ENCODE peak calls at places on chromosomes 3 and 15, in nine cellular contexts. J is CD8-positive, alpha-beta memory T cell; K is fibroblast of pulmonary artery; R is GM12878; Z is GM12891; D is GM04503; T is activated B cell treated with CpG ODN at 0.5 μM for 24 hours; C is T-cell; S is sigmoid colon. M is an unnamed sample.
A peak's percentile ranks its signal among the peaks of the same experiment; 100 is the strongest.

GRCh38 chr15:95784508-95784907 is 546.0 kb upstream of the NR2F2 start:
- DNase-seq in Z (no peak), J (no peak), S (no peak), K (no peak), T (no peak), C (no peak), R (no peak), D (no peak), M (no peak)

GRCh38 chr3:42702982-42703694 is 540 bp upstream of the HHATL start:
- DNase-seq in Z (no peak), D (no peak), T (no peak), S (no peak), C (no peak), K (no peak), R (no peak), J (no peak), M (peak; percentile 57)

GRCh38 chr15:65829150-65829764 is 37.2 kb upstream of the DENND4A start:
- DNase-seq in K (peak; percentile 56), Z (no peak), D (no peak), R (no peak), S (no peak), T (no peak), J (no peak), C (peak; percentile 26), M (no peak)

GRCh38 chr15:82093774-82094211 is 48.0 kb upstream of the MEX3B start:
- DNase-seq in T (no peak), R (no peak), D (no peak), K (peak; percentile 94), C (no peak), S (no peak), Z (no peak), J (no peak), M (no peak)

GRCh38 chr3:73868688-73869315 is 244.1 kb upstream of the PDZRN3 start:
- DNase-seq in K (peak; percentile 57), Z (no peak), C (no peak), R (no peak), D (peak; percentile 3), S (no peak), J (no peak), T (no peak), M (no peak)

GRCh38 chr3:187367561-187368103 is 553 bp upstream of the RTP4 start:
- DNase-seq in S (no peak), T (no peak), J (no peak), C (no peak), Z (no peak), R (no peak), K (no peak), D (no peak), M (no peak)

GRCh38 chr15:78997981-78998499 is 53.2 kb upstream of the CTSH start:
- DNase-seq in T (no peak), J (no peak), S (no peak), R (no peak), D (no peak), C (no peak), K (no peak), Z (no peak), M (no peak)

GRCh38 chr15:48858401-48858800 is 19.5 kb upstream of the EID1 start:
- DNase-seq in S (no peak), D (no peak), J (no peak), R (no peak), K (peak; percentile 33), C (no peak), T (no peak), Z (no peak), M (no peak)

GRCh38 chr3:101865751-101866509 is 16.6 kb downstream of the NFKBIZ start:
- DNase-seq in J (no peak), C (no peak), Z (peak; percentile 30), R (no peak), T (no peak), K (no peak), S (no peak), D (no peak), M (no peak)

GRCh38 chr3:169228522-169228921 is 435.0 kb downstream of the MECOM start:
- DNase-seq in R (no peak), J (no peak), D (no peak), S (no peak), Z (no peak), C (no peak), T (no peak), K (no peak), M (no peak)

GRCh38 chr3:58573638-58574037 is 3.6 kb downstream of the FAM107A start:
- DNase-seq in S (no peak), T (no peak), C (no peak), D (no peak), J (no peak), Z (no peak), K (peak; percentile 79), R (no peak), M (no peak)

GRCh38 chr3:120168611-120169010 is 74.4 kb upstream of the GSK3B start:
- DNase-seq in D (no peak), C (no peak), J (no peak), T (no peak), K (no peak), R (no peak), Z (no peak), S (no peak), M (no peak)

GRCh38 chr15:36977620-36978610 is 122.4 kb downstream of the MEIS2 start:
- DNase-seq in J (no peak), R (no peak), S (no peak), Z (no peak), T (no peak), D (no peak), C (no peak), K (no peak), M (no peak)

GRCh38 chr3:169998668-169999131 is 32.1 kb downstream of the SEC62 start:
- DNase-seq in Z (no peak), T (no peak), R (no peak), D (peak; percentile 85), S (no peak), C (no peak), K (peak; percentile 89), J (no peak), M (no peak)

GRCh38 chr3:129045675-129046036 is 14.9 kb upstream of the GP9 start:
- DNase-seq in Z (no peak), K (no peak), S (peak; percentile 65), T (no peak), C (no peak), J (peak; percentile 11), D (no peak), R (no peak), M (no peak)

GRCh38 chr3:61848885-61849284 is 287.5 kb downstream of the PTPRG start:
- DNase-seq in C (no peak), J (no peak), Z (no peak), T (no peak), R (no peak), S (no peak), K (peak; percentile 97), D (peak; percentile 79), M (no peak)

GRCh38 chr3:25679642-25680302 is 15.1 kb upstream of the TOP2B start:
- DNase-seq in K (no peak), S (no peak), T (no peak), D (no peak), Z (no peak), R (no peak), C (no peak), J (no peak), M (no peak)

GRCh38 chr15:83545803-83546534 is 98.8 kb downstream of the SH3GL3 start:
- DNase-seq in K (no peak), D (no peak), R (no peak), Z (no peak), C (no peak), S (no peak), T (no peak), J (no peak), M (no peak)

GRCh38 chr3:111794701-111795100 is 64.4 kb upstream of the PHLDB2 start:
- DNase-seq in Z (no peak), C (no peak), K (no peak), J (no peak), S (no peak), R (no peak), D (peak; percentile 30), T (no peak), M (no peak)

GRCh38 chr3:42764561-42765295 is 8.3 kb downstream of the CCDC13 start:
- DNase-seq in S (no peak), D (no peak), C (no peak), J (no peak), Z (no peak), T (no peak), K (no peak), R (no peak), M (no peak)

GRCh38 chr15:77577350-77577749 is 55.4 kb downstream of the LINGO1 start:
- DNase-seq in C (no peak), S (no peak), Z (no peak), D (no peak), T (no peak), R (no peak), J (no peak), K (no peak), M (no peak)

GRCh38 chr3:138923531-138923994 is 23.4 kb downstream of the FOXL2 start:
- DNase-seq in D (no peak), R (peak; percentile 35), J (peak; percentile 76), K (peak; percentile 93), S (peak; percentile 83), T (peak; percentile 71), C (peak; percentile 83), Z (no peak), M (peak; percentile 84)

GRCh38 chr3:126133606-126134005 is 46.8 kb downstream of the ALDH1L1 start:
- DNase-seq in D (no peak), J (no peak), T (peak; percentile 9), R (no peak), K (no peak), S (peak; percentile 45), Z (no peak), C (no peak), M (peak; percentile 63)

GRCh38 chr3:105869982-105870381 is 1.2 kb upstream of the CBLB start:
- DNase-seq in S (no peak), C (no peak), J (no peak), D (no peak), K (no peak), R (no peak), T (no peak), Z (no peak), M (no peak)

GRCh38 chr3:74607803-74608202 is 6.7 kb downstream of the CNTN3 start:
- DNase-seq in J (no peak), K (no peak), D (no peak), S (no peak), C (no peak), T (no peak), Z (no peak), R (no peak), M (no peak)

GRCh38 chr3:107938128-107938527 is 152.7 kb downstream of the CD47 start:
- DNase-seq in C (no peak), J (no peak), T (no peak), R (no peak), Z (no peak), S (no peak), K (peak; percentile 77), D (peak; percentile 65), M (no peak)

GRCh38 chr15:39565851-39566250 is 15.0 kb upstream of the THBS1 start:
- DNase-seq in S (no peak), C (no peak), D (no peak), Z (no peak), T (no peak), K (no peak), R (no peak), J (no peak), M (no peak)

GRCh38 chr15:91238664-91239428 is 138.8 kb downstream of the SV2B start:
- DNase-seq in Z (no peak), K (no peak), J (no peak), C (no peak), R (no peak), T (no peak), D (no peak), S (no peak), M (no peak)

GRCh38 chr15:84690342-84690741 is 25.6 kb downstream of the SEC11A start:
- DNase-seq in R (no peak), K (no peak), C (no peak), S (no peak), Z (no peak), T (no peak), D (no peak), J (no peak), M (no peak)

GRCh38 chr3:154135511-154136173 is 14.5 kb downstream of the ARHGEF26 start:
- DNase-seq in J (no peak), R (no peak), D (no peak), K (no peak), T (no peak), Z (no peak), S (no peak), C (no peak), M (no peak)

GRCh38 chr15:41554401-41554800 is 4.6 kb upstream of the TYRO3 start:
- DNase-seq in K (no peak), D (no peak), T (no peak), R (no peak), S (no peak), J (no peak), Z (no peak), C (no peak), M (no peak)